ENCODE peak calls at places on chromosomes 12 and 14, in six cellular contexts. X is WTC11, R is HepG2, C is H1, U is K562, J is GM12878. I is an unnamed sample.

GRCh38 chr14:46140445-46140844 is 511.1 kb downstream of the RPL10L start:
- DNase-seq in X (no peak), R (no peak), C (no peak), U (no peak), J (no peak), I (no peak)

GRCh38 chr12:63802012-63802608 is 22.4 kb downstream of the RXYLT1 start:
- DNase-seq in X (no peak), R (no peak), C (no peak), U (peak), J (no peak), I (no peak)

GRCh38 chr12:16604853-16605252 is 1.1 kb downstream of the LMO3 start:
- DNase-seq in X (peak), R (no peak), C (peak), U (no peak), J (no peak), I (no peak)

GRCh38 chr12:53809005-53809404 is 57.2 kb upstream of the CISTR start:
- DNase-seq in X (no peak), R (no peak), C (no peak), U (peak), J (no peak), I (no peak)

GRCh38 chr12:127773520-127773919 is 493.4 kb upstream of the TMEM132C start:
- DNase-seq in X (peak), R (peak), C (no peak), U (peak), J (no peak), I (no peak)

GRCh38 chr12:68865399-68866154 is 57.6 kb downstream of the MDM2 start:
- DNase-seq in X (no peak), R (no peak), C (no peak), U (peak), J (no peak), I (no peak)

GRCh38 chr12:69655616-69656336 is 43.3 kb downstream of the BEST3 start:
- DNase-seq in X (no peak), R (peak), C (no peak), U (no peak), J (no peak), I (no peak)

GRCh38 chr12:53869500-53869899 is 69.1 kb upstream of the HOXC13 start:
- DNase-seq in X (no peak), R (peak), C (no peak), U (no peak), J (no peak), I (no peak)

GRCh38 chr14:85934123-85934885 is 404.4 kb downstream of the FLRT2 start:
- DNase-seq in X (no peak), R (peak), C (no peak), U (peak), J (peak), I (no peak)

GRCh38 chr14:102893452-102893851 is 29.0 kb upstream of the AMN start:
- DNase-seq in X (no peak), R (no peak), C (no peak), U (no peak), J (peak), I (no peak)

GRCh38 chr12:104130760-104131159 is 7.2 kb downstream of the NFYB start:
- DNase-seq in X (no peak), R (no peak), C (no peak), U (no peak), J (no peak), I (no peak)

GRCh38 chr12:42789808-42790760 is 200.5 kb upstream of the PRICKLE1 start:
- DNase-seq in X (no peak), R (no peak), C (no peak), U (no peak), J (no peak), I (peak)

GRCh38 chr12:85057370-85057963 is 21.3 kb downstream of the LRRIQ1 start:
- DNase-seq in X (peak), R (peak), C (peak), U (peak), J (no peak), I (peak)

GRCh38 chr12:69105101-69105613 is 134.2 kb upstream of the CPSF6 start:
- DNase-seq in X (no peak), R (no peak), C (no peak), U (no peak), J (no peak), I (no peak)

GRCh38 chr12:63150255-63151060 is 543 bp downstream of the AVPR1A start:
- DNase-seq in X (peak), R (no peak), C (peak), U (no peak), J (no peak), I (no peak)

GRCh38 chr14:104973215-104974145 is 4.7 kb downstream of the AHNAK2 start:
- DNase-seq in X (no peak), R (no peak), C (no peak), U (no peak), J (no peak), I (peak)

GRCh38 chr12:63961048-63961447 is 116.5 kb downstream of the SRGAP1 start:
- DNase-seq in X (no peak), R (no peak), C (no peak), U (no peak), J (no peak), I (no peak)

GRCh38 chr14:89093083-89093482 is 268.6 kb downstream of the TTC8 start:
- DNase-seq in X (no peak), R (no peak), C (no peak), U (no peak), J (no peak), I (no peak)

GRCh38 chr14:71478542-71478941 is 453.7 kb upstream of the RGS6 start:
- DNase-seq in X (no peak), R (no peak), C (no peak), U (no peak), J (no peak), I (no peak)

GRCh38 chr12:9404031-9404430 is 195.8 kb upstream of the PZP start:
- DNase-seq in X (no peak), R (no peak), C (no peak), U (no peak), J (no peak), I (no peak)

GRCh38 chr12:124524231-124524925 is 43.0 kb downstream of the NCOR2 start:
- DNase-seq in X (no peak), R (no peak), C (no peak), U (no peak), J (no peak), I (no peak)

GRCh38 chr12:109433618-109434017 is 43.5 kb downstream of the KCTD10 start:
- DNase-seq in X (peak), R (no peak), C (peak), U (peak), J (no peak), I (no peak)

GRCh38 chr14:56120091-56120632 is 2.0 kb downstream of the PELI2 start:
- DNase-seq in X (no peak), R (no peak), C (no peak), U (no peak), J (no peak), I (no peak)

GRCh38 chr14:93029417-93029816 is 86.3 kb downstream of the ITPK1 start:
- DNase-seq in X (no peak), R (no peak), C (no peak), U (no peak), J (no peak), I (no peak)

GRCh38 chr14:50821471-50822464 is 9.2 kb downstream of the NIN start:
- DNase-seq in X (no peak), R (no peak), C (no peak), U (peak), J (peak), I (no peak)

GRCh38 chr12:67193705-67194104 is 75.5 kb upstream of the CAND1 start:
- DNase-seq in X (peak), R (peak), C (peak), U (peak), J (no peak), I (no peak)

GRCh38 chr12:60394680-60395079 is 798.9 kb downstream of the SLC16A7 start:
- DNase-seq in X (no peak), R (no peak), C (no peak), U (no peak), J (no peak), I (no peak)

GRCh38 chr12:104285740-104286537 is 17.6 kb upstream of the EID3 start:
- DNase-seq in X (no peak), R (no peak), C (no peak), U (peak), J (no peak), I (peak)

GRCh38 chr14:93880025-93880820 is 46.9 kb upstream of the FAM181A start:
- DNase-seq in X (no peak), R (no peak), C (no peak), U (no peak), J (no peak), I (no peak)

GRCh38 chr12:76646366-76646765 is 86.8 kb upstream of the OSBPL8 start:
- DNase-seq in X (no peak), R (no peak), C (no peak), U (no peak), J (no peak), I (no peak)

GRCh38 chr12:132482771-132483170 is 7.2 kb upstream of the FBRSL1 start:
- DNase-seq in X (no peak), R (no peak), C (no peak), U (no peak), J (no peak), I (no peak)

GRCh38 chr14:63717704-63718103 is 10.2 kb downstream of the SGPP1 start:
- DNase-seq in X (no peak), R (no peak), C (no peak), U (peak), J (no peak), I (peak)

GRCh38 chr14:89429206-89430091 is 12.4 kb upstream of the FOXN3 start:
- DNase-seq in X (no peak), R (no peak), C (no peak), U (no peak), J (no peak), I (no peak)

GRCh38 chr12:138898-139534 is 72.4 kb downstream of the IQSEC3 start:
- DNase-seq in X (peak), R (no peak), C (peak), U (no peak), J (no peak), I (no peak)

GRCh38 chr14:104265918-104266642 is 127.7 kb downstream of the KIF26A start:
- DNase-seq in X (no peak), R (no peak), C (no peak), U (no peak), J (no peak), I (no peak)

DNA sequence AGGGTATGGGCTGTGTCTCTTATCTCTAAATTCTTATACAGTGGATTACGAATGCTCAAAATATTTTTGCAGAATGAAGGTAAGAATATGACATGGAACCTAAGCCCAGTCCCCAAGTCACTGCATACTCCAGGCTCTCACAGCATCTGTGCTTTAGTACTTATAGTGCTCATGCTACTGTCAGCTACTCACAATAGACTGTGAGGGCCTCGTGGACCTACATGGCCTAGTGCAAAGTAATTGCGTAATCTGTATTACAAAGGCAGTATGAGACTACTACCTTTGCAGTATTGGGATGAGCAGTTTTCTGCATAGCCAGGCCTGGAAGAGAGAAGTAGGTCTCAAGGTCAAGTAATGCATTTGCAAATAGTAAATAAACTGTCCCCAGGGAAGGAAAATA is 27.9 kb downstream of the VWF start:
- DNase-seq in X (no peak), R (no peak), C (no peak), U (no peak), J (no peak), I (no peak)
- TF ChIP-seq ATF3 in X (no peak), R (no peak), C (no peak), U (no peak), J (no peak), I (no peak)

GRCh38 chr12:46659844-46660243 is 166.0 kb downstream of the SLC38A4 start:
- DNase-seq in X (no peak), R (no peak), C (no peak), U (no peak), J (no peak), I (no peak)

GRCh38 chr12:46660276-46660675 is 165.5 kb downstream of the SLC38A4 start:
- DNase-seq in X (no peak), R (no peak), C (no peak), U (no peak), J (no peak), I (no peak)

GRCh38 chr12:46659032-46659703 is 166.6 kb downstream of the SLC38A4 start:
- DNase-seq in X (no peak), R (no peak), C (no peak), U (no peak), J (no peak), I (no peak)

GRCh38 chr12:46661161-46661845 is 164.5 kb downstream of the SLC38A4 start:
- DNase-seq in X (no peak), R (peak), C (no peak), U (peak), J (peak), I (peak)

DNA sequence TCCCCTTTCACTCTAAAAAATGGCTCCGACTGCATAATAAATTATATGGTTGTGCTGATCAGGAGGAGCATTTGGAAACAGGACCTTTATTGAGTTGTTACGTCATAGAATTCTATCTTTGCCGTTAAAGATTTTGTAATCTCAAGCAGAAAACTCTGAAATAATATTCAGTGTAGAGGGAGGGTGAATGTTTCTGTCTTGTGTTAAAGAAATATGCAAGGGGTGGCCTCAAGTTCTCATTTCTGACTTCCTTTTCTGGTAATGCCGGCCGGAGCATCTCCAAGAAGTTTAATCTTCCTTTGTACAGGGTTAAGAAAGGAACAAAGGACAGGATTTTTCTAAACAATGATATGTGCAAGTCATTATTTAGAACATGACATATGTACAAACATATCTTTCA is 165.1 kb downstream of the SLC38A4 start:
- DNase-seq in X (no peak), R (no peak), C (no peak), U (no peak), J (no peak), I (no peak)
- TF ChIP-seq ATF3 in X (no peak), R (no peak), C (no peak), U (no peak), J (no peak), I (no peak)

GRCh38 chr14:76948213-76948947 is 80.1 kb downstream of the IRF2BPL start:
- DNase-seq in X (no peak), R (peak), C (no peak), U (no peak), J (no peak), I (no peak)

GRCh38 chr14:76948976-76949375 is 79.5 kb downstream of the IRF2BPL start:
- DNase-seq in X (no peak), R (no peak), C (no peak), U (no peak), J (no peak), I (no peak)

GRCh38 chr14:76950043-76951020 is 78.2 kb downstream of the IRF2BPL start:
- DNase-seq in X (no peak), R (no peak), C (no peak), U (no peak), J (no peak), I (no peak)

GRCh38 chr14:76953196-76953945 is 75.1 kb downstream of the IRF2BPL start:
- DNase-seq in X (no peak), R (peak), C (no peak), U (peak), J (no peak), I (peak)

DNA sequence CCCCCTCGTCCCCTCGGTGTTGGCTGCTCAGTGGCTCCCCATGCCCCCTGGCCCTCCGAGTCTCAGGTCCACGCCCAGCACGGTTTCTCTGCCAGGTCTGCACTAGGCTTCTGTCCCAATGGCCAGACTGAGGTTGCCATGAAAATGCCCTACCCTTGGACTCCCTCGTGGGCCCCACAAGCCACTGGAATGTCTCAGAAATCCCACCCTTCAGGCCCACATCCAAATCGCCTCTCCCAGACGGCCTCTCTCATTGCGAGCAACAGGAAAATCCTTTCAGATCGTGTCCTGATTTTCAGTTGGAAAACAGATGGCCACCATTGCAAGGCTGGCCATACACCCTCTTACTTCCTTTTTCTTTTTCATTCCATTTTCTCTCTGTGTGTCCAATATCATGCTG is 77.4 kb downstream of the IRF2BPL start:
- DNase-seq in X (no peak), R (no peak), C (no peak), U (no peak), J (no peak), I (no peak)
- TF ChIP-seq ATF3 in X (no peak), R (no peak), C (no peak), U (no peak), J (no peak), I (no peak)

GRCh38 chr12:120669055-120669828 is 17.7 kb upstream of the MLEC start:
- DNase-seq in X (peak), R (no peak), C (peak), U (no peak), J (peak), I (no peak)
- TF ChIP-seq ATF3 in X (no peak), R (no peak), C (no peak), U (no peak), J (no peak), I (no peak)

DNA sequence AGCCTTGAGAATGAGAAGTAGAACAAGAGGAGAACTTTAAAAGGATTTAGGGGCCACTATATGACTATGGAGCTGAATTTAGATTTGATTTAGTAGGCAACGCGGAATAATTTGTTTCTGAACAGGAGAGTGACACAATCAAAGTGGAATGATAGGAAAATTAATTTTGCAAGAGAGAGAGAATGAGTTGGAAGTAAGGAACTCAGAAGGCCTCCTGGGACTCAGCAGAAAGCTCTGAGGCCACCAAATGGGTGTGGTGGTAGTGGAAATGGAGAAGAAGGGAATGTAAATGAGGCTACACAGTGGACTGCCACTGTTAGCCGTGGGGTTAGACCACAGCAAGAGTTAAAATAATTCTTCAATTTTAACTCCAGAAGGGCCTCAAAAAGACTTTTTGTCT is 102.7 kb downstream of the LRRK2 start:
- DNase-seq in X (no peak), R (no peak), C (no peak), U (no peak), J (no peak), I (no peak)
- TF ChIP-seq ATF3 in X (no peak), R (no peak), C (no peak), U (no peak), J (no peak), I (no peak)

DNA sequence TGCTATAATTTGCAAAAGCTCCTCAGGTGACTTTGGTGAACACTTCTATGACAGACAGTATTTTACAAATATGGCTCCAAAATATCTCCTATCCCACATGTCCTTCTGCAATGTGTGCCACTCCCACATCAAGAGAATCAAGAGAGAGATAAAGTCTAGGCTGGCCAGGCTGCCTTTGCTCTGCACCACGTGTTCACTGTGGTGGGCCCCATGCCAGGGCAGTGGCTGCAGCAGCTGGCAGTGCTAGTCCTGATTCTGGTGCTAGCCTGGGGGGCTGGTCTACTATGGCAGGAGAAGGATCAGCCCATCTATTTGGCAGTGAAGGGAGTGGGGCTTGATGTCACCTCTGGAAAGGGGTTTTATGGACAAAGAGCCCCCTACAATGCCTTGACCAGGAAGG is 86.3 kb downstream of the DRAM1 start:
- DNase-seq in X (no peak), R (no peak), C (no peak), U (no peak), J (no peak), I (no peak)
- TF ChIP-seq ATF3 in X (no peak), R (no peak), C (no peak), U (no peak), J (no peak), I (no peak)

GRCh38 chr14:30283822-30284446 is 275.0 kb upstream of the G2E3 start:
- DNase-seq in X (peak), R (peak), C (peak), U (peak), J (no peak), I (peak)
- TF ChIP-seq ATF3 in X (no peak), R (no peak), C (no peak), U (no peak), J (no peak), I (no peak)

I was measured in HCT116.